ENCODE peak calls at places on chromosome 21, in four cellular contexts. O, M, R and G are unnamed samples.

GRCh38 chr21:29091032-29091431 is 17.6 kb upstream of the CCT8 start:
- DNase-seq in M (no peak), R (peak), O (no peak), G (no peak)

GRCh38 chr21:39094847-39095525 is 88.3 kb downstream of the PSMG1 start:
- DNase-seq in O (no peak), M (no peak), R (peak), G (no peak)

GRCh38 chr21:28674807-28675206 is 317.9 kb downstream of the LTN1 start:
- DNase-seq in M (no peak), R (no peak), O (no peak), G (no peak)

GRCh38 chr21:41289431-41289830 is 27.2 kb upstream of the FAM3B start:
- DNase-seq in M (no peak), O (no peak), R (peak), G (peak)

GRCh38 chr21:40208206-40208950 is 341.1 kb downstream of the PCP4 start:
- DNase-seq in R (no peak), M (no peak), O (no peak), G (no peak)

GRCh38 chr21:27570306-27570868 is 603.5 kb upstream of the ADAMTS5 start:
- DNase-seq in M (peak), R (peak), O (no peak), G (peak)

GRCh38 chr21:25467891-25468290 is 139.4 kb downstream of the MRPL39 start:
- DNase-seq in M (no peak), R (no peak), O (no peak), G (no peak)

GRCh38 chr21:31347435-31348032 is 3.5 kb upstream of the TIAM1 start:
- DNase-seq in M (no peak), R (peak), O (no peak), G (no peak)

GRCh38 chr21:39392981-39393380 is 44.1 kb upstream of the HMGN1 start:
- DNase-seq in O (no peak), M (no peak), R (no peak), G (no peak)

GRCh38 chr21:45262041-45262581 is 25.6 kb downstream of the POFUT2 start:
- DNase-seq in O (no peak), R (no peak), M (no peak), G (peak)

GRCh38 chr21:33761104-33762036 is 119.1 kb downstream of the ITSN1 start:
- DNase-seq in O (peak), R (peak), M (no peak), G (no peak)

GRCh38 chr21:9774347-9774746 is 747.0 kb upstream of the TPTE start:
- DNase-seq in O (no peak), R (no peak), M (no peak), G (peak)

GRCh38 chr21:41170442-41170841 is 2.5 kb downstream of the BACE2 start:
- DNase-seq in O (no peak), M (peak), R (peak), G (no peak)

GRCh38 chr21:26098758-26099157 is 71.8 kb downstream of the APP start:
- DNase-seq in R (no peak), O (no peak), M (no peak), G (no peak)

GRCh38 chr21:14737922-14738321 is 191.8 kb upstream of the SAMSN1 start:
- DNase-seq in R (peak), O (peak), M (peak), G (no peak)

GRCh38 chr21:26554365-26554764 is 18.7 kb downstream of the CYYR1 start:
- DNase-seq in M (no peak), O (no peak), R (no peak), G (no peak)

GRCh38 chr21:28086861-28087581 is 905.7 kb downstream of the LTN1 start:
- DNase-seq in O (no peak), M (no peak), R (no peak), G (no peak)

GRCh38 chr21:38979271-38980196 is 173.8 kb downstream of the ETS2 start:
- DNase-seq in R (no peak), M (no peak), O (peak), G (no peak)

GRCh38 chr21:15935530-15935929 is 205.7 kb downstream of the USP25 start:
- DNase-seq in O (no peak), R (peak), M (no peak), G (no peak)

GRCh38 chr21:28633803-28634572 is 358.7 kb downstream of the LTN1 start:
- DNase-seq in O (no peak), M (no peak), R (peak), G (no peak)

GRCh38 chr21:39000496-39000895 is 182.8 kb downstream of the PSMG1 start:
- DNase-seq in R (peak), M (no peak), O (no peak), G (no peak)

GRCh38 chr21:26800455-26801454 is 44.5 kb downstream of the ADAMTS1 start:
- DNase-seq in R (peak), M (no peak), O (no peak), G (no peak)

GRCh38 chr21:45168522-45168921 is 94.1 kb downstream of the ADARB1 start:
- DNase-seq in R (no peak), M (no peak), O (no peak), G (no peak)

GRCh38 chr21:33866851-33867250 is 48.8 kb downstream of the ATP5PO start:
- DNase-seq in M (no peak), R (no peak), O (no peak), G (no peak)

GRCh38 chr21:36825683-36826082 is 126.8 kb downstream of the SIM2 start:
- DNase-seq in M (no peak), O (no peak), R (no peak), G (no peak)

GRCh38 chr21:26798856-26799751 is 46.1 kb downstream of the ADAMTS1 start:
- DNase-seq in O (no peak), R (no peak), M (no peak), G (no peak)

GRCh38 chr21:29938968-29939858 is 583 bp downstream of the GRIK1 start:
- DNase-seq in M (no peak), R (no peak), O (no peak), G (no peak)

GRCh38 chr21:36807421-36808004 is 108.6 kb downstream of the SIM2 start:
- DNase-seq in R (no peak), O (no peak), M (no peak), G (no peak)

GRCh38 chr21:29601072-29601471 is 302.4 kb downstream of the BACH1 start:
- DNase-seq in O (no peak), M (no peak), R (no peak), G (no peak)

GRCh38 chr21:15483138-15483780 is 246.5 kb upstream of the USP25 start:
- DNase-seq in O (peak), M (peak), R (peak), G (peak)

GRCh38 chr21:40809673-40810072 is 37.3 kb downstream of the DSCAM start:
- DNase-seq in M (no peak), O (no peak), R (no peak), G (peak)

GRCh38 chr21:16422702-16423101 is 692.9 kb downstream of the USP25 start:
- DNase-seq in R (peak), O (no peak), M (no peak), G (no peak)

GRCh38 chr21:22536511-22536910 is 1538.3 kb downstream of the NCAM2 start:
- DNase-seq in M (no peak), R (peak), O (no peak), G (no peak)

GRCh38 chr21:41183575-41183974 is 15.6 kb downstream of the BACE2 start:
- DNase-seq in R (no peak), M (no peak), O (peak), G (no peak)

GRCh38 chr21:24939288-24939687 is 668.0 kb downstream of the MRPL39 start:
- DNase-seq in O (no peak), M (no peak), R (no peak), G (no peak)

GRCh38 chr21:28142692-28143091 is 850.0 kb downstream of the LTN1 start:
- DNase-seq in O (no peak), M (no peak), R (peak), G (no peak)

GRCh38 chr21:27813750-27814149 is 846.9 kb upstream of the ADAMTS5 start:
- DNase-seq in R (no peak), O (no peak), M (no peak), G (no peak)

GRCh38 chr21:37916795-37917142 is 512 bp upstream of the KCNJ6 start:
- DNase-seq in O (peak), R (no peak), M (no peak), G (no peak)

GRCh38 chr21:37914211-37914900 is 1.9 kb downstream of the KCNJ6 start:
- DNase-seq in R (peak), O (peak), M (no peak), G (no peak)

GRCh38 chr21:37917612-37918011 is 1.4 kb upstream of the KCNJ6 start:
- DNase-seq in M (no peak), R (peak), O (no peak), G (no peak)

GRCh38 chr21:37915516-37915915 is 741 bp downstream of the KCNJ6 start:
- DNase-seq in O (no peak), R (no peak), M (no peak), G (no peak)

GRCh38 chr21:37915941-37916794 is at the start of gene KCNJ6:
- DNase-seq in M (no peak), O (peak), R (peak), G (no peak)
- H3K4me3 ChIP-seq in M (no peak), O (peak), R (peak), G (peak)

DNA sequence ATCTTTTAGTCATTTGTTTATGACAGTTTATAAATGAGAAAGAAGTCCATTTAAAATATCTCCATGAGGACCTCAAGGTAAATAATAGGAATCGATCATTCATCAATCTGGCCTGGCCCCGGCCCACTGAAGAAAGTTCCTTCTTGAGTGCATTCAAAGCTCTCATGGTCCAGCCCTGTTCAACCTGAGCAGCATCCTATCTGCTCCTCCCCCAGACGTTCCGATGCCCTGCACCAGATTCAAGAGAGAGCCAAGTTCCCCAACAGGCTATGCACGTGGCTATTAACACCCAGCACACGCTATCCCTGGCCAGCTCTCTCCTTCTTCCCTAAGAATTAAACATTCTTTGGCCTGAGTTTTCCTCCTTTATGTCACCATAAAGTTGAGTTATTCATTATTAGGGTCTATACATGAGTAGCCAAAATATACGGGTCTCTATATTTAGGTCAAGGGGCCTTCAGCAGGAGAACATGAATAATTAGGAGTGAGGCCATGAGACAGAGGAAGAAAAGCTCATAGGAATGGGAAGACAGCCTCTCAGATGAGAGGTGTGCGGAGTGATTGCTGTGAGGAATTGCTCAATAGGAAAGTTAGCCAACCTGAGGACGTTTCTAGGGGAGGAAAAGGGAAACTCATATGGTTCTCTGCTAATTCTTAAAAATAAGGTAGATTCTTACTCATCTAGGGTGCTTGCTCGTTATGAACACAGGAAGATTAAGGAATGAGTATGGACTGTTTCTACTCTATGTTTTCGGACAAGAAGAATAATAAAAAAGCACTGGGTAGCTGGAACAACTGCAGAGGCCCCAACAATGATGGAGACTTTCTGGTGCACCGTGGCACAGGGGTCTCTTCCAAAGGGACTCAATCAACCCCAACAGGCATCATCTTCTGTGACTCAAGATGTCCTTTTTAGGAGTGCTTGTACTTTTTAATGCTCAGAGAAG is 23.6 kb downstream of the RUNX1 start:
- DNase-seq in R (no peak), O (no peak), M (no peak), G (no peak)
- H3K4me3 ChIP-seq in R (no peak), O (no peak), M (no peak), G (no peak)

DNA sequence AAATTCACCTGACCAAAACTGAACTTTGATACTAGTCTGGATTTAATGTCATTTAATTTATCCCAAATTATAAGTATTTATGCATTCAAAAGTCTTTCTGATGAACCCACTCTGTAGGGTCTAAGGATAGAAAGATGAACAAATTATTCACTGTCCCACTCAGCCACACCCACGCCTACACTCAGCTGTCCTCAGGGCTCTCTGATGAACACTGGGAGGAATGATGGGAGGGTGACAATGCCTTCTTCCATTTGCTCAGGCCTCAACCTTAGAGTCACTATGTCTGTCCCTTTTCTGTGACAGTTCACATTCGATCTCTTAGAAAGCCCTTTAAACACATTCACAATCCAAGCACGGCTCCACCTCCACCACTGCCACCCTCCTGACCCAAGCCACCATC is 41.8 kb downstream of the KCNJ6 start:
- DNase-seq in M (no peak), R (no peak), O (no peak), G (no peak)
- H3K4me3 ChIP-seq in M (no peak), R (no peak), O (no peak), G (no peak)

DNA sequence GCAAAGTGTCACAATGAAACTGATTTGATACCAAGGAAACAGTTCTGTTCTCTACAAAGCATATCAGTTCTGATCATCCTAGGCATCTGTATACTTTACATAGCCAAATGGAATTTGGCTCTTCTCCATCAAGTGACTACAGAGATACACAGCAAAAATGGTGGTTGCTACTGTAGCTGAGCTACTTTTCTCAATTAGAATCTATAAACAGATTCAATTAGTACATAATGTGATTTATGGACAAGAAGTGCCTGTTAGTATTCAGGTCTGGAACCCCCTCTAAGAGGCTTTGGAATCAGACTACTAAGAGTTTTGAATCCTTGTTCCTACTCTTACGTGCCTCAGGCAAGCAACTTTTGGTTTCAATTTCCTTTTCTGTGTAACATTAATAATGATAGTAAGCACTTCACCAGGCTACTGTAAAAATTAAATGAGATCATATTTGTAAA is 25.5 kb downstream of the C21orf91 start:
- DNase-seq in O (no peak), R (no peak), M (no peak), G (no peak)
- H3K4me3 ChIP-seq in O (no peak), R (no peak), M (no peak), G (peak)

DNA sequence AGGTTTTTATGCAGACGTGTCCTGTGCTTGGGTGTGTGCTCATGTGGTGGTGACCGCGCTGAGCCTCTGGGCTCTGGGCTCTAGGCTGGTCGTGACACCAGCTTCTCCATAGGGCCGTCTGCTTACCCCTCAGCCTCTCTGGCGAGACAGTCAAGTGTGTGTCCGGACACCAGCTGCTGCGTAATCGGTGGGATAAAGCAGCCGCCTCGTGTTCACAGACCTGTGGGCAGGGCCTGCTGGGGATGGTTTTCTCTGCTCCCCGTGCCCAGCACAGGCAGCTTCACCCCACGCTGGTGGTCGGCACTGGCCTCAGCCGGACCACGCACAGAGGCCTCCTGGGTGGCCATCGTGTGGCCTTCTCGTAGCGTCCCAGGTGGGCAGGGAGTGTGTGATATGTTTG is 33.6 kb upstream of the DIP2A start:
- DNase-seq in O (no peak), R (no peak), M (no peak), G (no peak)
- H3K4me3 ChIP-seq in O (no peak), R (no peak), M (no peak), G (no peak)

GRCh38 chr21:42388740-42389448 is 7.0 kb downstream of the TMPRSS3 start:
- DNase-seq in O (no peak), M (no peak), R (no peak), G (no peak)
- H3K4me3 ChIP-seq in O (no peak), M (no peak), R (no peak), G (no peak)

GRCh38 chr21:43957128-43957571 is 55.0 kb upstream of the TRAPPC10 start:
- DNase-seq in R (no peak), M (no peak), O (no peak), G (no peak)

GRCh38 chr21:43956019-43956666 is 56.0 kb upstream of the TRAPPC10 start:
- DNase-seq in R (no peak), O (no peak), M (no peak), G (no peak)

GRCh38 chr21:43954896-43955295 is 57.2 kb upstream of the TRAPPC10 start:
- DNase-seq in R (no peak), M (no peak), O (no peak), G (no peak)

GRCh38 chr21:43957629-43958362 is 54.3 kb upstream of the TRAPPC10 start:
- DNase-seq in M (no peak), O (no peak), R (no peak), G (no peak)

DNA sequence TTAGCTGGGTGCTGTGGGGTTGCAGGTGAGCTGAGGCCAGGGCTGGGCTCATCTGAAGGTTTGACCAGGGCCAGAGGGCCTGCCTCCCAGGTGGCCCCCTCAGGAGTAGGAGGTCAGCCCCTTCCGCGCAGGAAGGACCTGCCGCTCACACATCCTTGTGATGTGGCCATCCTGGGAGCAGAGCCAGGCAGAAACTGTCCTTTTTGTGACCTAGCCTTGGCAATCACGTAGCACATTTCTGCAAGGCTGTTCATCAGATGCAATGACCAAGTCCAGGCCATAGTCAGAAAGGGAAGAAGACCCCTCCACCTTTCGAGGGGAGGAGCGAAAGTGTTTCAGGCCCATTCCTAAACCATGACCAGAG is 55.5 kb upstream of the TRAPPC10 start:
- DNase-seq in R (peak), O (no peak), M (no peak), G (no peak)
- H3K4me3 ChIP-seq in R (no peak), O (no peak), M (no peak), G (no peak)

GRCh38 chr21:32389337-32390015 is 3.3 kb downstream of the URB1 start:
- DNase-seq in O (no peak), R (no peak), M (no peak), G (no peak)
- H3K4me3 ChIP-seq in O (no peak), R (no peak), M (no peak), G (no peak)